ENCODE peak calls at places on chromosome 17, in four cellular contexts. A is pancreas, G is brain microvascular endothelial cell, L is HCT116. U is an unnamed sample.

GRCh38 chr17:12070561-12070960 is 49.9 kb downstream of the MAP2K4 start:
- DNase-seq in L (no peak), A (no peak), G (peak; percentile 77), U (peak; percentile 71)

GRCh38 chr17:15453246-15453645 is 14.2 kb downstream of the CDRT4 start:
- DNase-seq in A (no peak), L (no peak), G (no peak), U (no peak)

GRCh38 chr17:44820631-44821196 is 9.4 kb downstream of the GJC1 start:
- DNase-seq in A (no peak), L (peak; percentile 98), G (peak; percentile 85), U (peak; percentile 67)

GRCh38 chr17:12388206-12388605 is 277.5 kb upstream of the MYOCD start:
- DNase-seq in A (no peak), L (no peak), G (peak; percentile 75), U (peak; percentile 62)

GRCh38 chr17:65472602-65473001 is 88.8 kb downstream of the AXIN2 start:
- DNase-seq in L (no peak), A (no peak), G (no peak), U (peak; percentile 17)

GRCh38 chr17:10628756-10629155 is 28.4 kb downstream of the MYH3 start:
- DNase-seq in L (no peak), A (no peak), G (no peak), U (no peak)

GRCh38 chr17:60157487-60158040 is 7.8 kb downstream of the CA4 start:
- DNase-seq in A (no peak), L (no peak), G (no peak), U (no peak)

GRCh38 chr17:62178579-62178978 is 113.5 kb upstream of the MED13 start:
- DNase-seq in L (no peak), G (peak; percentile 3), A (no peak), U (no peak)

GRCh38 chr17:34654871-34655270 is 75.5 kb downstream of the TMEM132E start:
- DNase-seq in A (no peak), G (no peak), L (no peak), U (no peak)

GRCh38 chr17:11028349-11028748 is 190.5 kb upstream of the PIRT start:
- DNase-seq in L (no peak), A (no peak), G (no peak), U (no peak)

GRCh38 chr17:7523033-7523432 is 25.8 kb upstream of the TNFSF12 start:
- DNase-seq in A (no peak), G (no peak), L (peak; percentile 8), U (no peak)

GRCh38 chr17:31858647-31859486 is at the start of gene COPRS:
- DNase-seq in G (peak; percentile 74), L (peak; percentile 54), A (peak; percentile 89), U (no peak)

GRCh38 chr17:29613371-29613837 is 9.3 kb downstream of the CORO6 start:
- DNase-seq in L (no peak), A (peak; percentile 90), G (peak; percentile 91), U (no peak)

GRCh38 chr17:16287563-16288027 is 65.7 kb downstream of the CENPV start:
- DNase-seq in A (no peak), G (peak; percentile 79), L (no peak), U (peak; percentile 77)

GRCh38 chr17:45436161-45436560 is 3.5 kb upstream of the ARHGAP27 start:
- DNase-seq in A (no peak), L (no peak), G (no peak), U (no peak)

GRCh38 chr17:45313419-45313771 is 3.4 kb downstream of the MAP3K14 start:
- DNase-seq in A (no peak), G (no peak), L (no peak), U (no peak)

GRCh38 chr17:38572665-38573365 is 32.9 kb downstream of the SRCIN1 start:
- DNase-seq in G (no peak), A (peak; percentile 30), L (no peak), U (no peak)

GRCh38 chr17:77445030-77445907 is 304.5 kb downstream of the SEC14L1 start:
- DNase-seq in A (no peak), L (no peak), G (no peak), U (no peak)
- H3K4me3 ChIP-seq in A (no peak overlapping the region), L (no peak overlapping the region), G (no peak overlapping the region), U (no peak overlapping the region)

DNA sequence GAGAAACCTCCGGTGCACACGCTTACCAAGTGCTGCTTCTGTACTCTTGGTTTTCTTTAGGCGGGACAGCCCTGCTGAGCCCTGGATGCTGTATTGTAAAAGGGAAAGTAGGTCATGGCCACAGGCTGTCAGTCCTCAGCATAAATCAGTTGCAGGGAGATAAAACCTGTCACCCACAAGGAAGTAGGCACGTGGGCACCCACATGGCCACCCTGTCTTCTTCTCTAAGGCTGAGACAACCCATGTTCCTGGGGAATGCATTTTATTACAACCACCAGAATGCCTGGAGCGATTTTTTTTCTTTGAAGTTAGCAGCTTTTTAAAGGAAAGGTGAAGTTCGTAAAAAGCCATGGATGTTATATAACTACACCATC is 59.3 kb downstream of the ASIC2 start:
- DNase-seq in A (peak; percentile 13), L (no peak), G (no peak), U (no peak)
- TF ChIP-seq CTCF in A (no peak), L (no peak), G (no peak), U (no peak)

DNA sequence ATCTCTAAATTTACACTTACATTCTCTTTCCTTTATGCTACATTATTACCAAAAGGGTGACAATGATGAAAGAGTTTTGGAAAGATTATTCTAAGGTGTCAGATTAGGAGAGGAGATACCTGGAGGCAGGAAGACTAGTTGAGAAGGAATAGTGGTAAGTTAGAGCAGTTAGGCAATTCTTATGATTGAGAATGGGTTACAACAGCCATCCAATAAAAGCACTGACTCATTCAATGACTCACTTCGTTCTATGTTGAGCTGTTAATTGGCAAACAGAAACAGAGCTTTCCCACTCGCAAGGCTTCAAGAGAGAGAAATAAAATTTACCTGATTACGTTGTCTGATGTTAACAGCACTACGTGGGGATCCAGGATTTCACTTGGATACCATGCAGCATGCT is 5.8 kb downstream of the NUP88 start:
- DNase-seq in L (peak; percentile 73), G (peak; percentile 39), A (no peak), U (peak; percentile 74)
- H3K4me3 ChIP-seq in L (no peak overlapping the region), G (no peak overlapping the region), A (no peak overlapping the region), U (no peak overlapping the region)

DNA sequence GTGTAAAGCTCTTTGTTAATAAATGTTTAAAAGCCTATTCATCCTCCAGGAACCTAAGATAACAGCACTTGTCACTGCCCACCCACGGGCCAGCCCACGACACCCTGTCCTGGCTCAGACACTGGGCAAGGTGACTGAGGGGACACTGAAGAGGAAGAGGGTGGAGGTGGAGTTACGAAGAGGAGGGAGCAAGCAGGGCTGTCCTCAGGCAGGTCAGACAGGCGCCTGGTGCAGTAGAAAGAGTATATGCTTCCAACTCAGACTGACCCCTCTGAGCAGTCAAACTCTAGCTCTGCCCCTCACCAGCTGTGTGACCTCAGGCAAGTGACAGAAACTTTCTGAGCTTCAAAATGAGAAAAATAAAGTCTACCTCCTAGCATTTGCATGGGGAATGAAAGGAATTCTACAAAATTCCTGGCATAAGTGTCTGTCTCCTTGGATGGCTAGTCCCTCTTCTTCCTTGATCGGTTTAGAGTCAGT is 22.8 kb downstream of the TEX2 start:
- DNase-seq in L (no peak), G (no peak), A (no peak), U (no peak)
- TF ChIP-seq CTCF in L (no peak), G (peak; percentile 27), A (no peak), U (no peak)

DNA sequence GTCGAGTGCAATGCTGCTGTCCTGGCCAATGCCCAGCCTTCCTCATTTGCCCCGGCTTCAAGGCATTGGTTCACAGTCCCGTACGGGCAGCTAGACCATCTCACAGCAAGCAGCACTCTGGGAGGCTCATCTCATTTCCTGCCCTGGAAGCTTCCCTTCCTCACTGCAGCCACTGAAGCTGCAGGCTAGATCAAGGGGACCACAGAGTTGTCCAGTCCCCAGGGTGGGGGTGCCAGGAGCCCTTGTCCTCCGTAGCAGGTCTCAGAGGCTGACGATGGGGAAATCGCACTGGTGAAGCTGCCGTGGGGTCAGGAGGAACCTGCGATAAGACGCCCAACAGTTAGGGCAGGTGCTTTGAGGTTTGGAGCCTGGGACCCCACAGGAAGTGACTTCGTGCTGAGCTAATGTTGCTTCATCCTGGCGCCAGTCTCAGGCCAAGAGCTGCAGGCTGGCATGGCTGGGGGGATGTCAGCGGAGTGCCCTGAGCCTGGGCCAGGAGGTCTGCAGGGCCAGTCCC is at the start of gene SPNS3:
- DNase-seq in G (no peak), A (no peak), L (no peak), U (no peak)
- H3K4me3 ChIP-seq in G (no peak within 1 kb of the TSS), A (no peak within 1 kb of the TSS), L (no peak within 1 kb of the TSS), U (no peak within 1 kb of the TSS)

DNA sequence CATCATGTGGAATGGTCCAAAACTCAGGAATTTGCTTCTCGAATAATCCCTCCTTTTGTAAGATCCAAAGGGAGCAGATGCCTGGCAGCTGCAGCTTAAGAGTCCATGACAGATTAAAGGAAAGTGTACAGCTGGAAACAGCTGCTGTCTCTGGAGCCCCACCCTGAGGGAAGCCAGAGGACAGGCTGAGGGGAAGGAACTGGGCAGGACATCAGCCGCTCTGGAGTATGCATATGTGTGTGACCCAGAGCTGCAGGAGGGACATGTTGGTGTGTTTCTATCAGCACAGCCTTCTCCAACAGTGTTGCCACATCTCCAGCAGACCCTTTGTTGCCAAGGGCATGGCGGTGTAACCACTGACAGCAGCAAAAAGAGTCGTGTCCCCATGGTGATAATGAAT is 46.2 kb downstream of the CYB561 start:
- DNase-seq in L (no peak), A (no peak), G (peak; percentile 5), U (no peak)
- TF ChIP-seq CTCF in L (no peak), A (no peak), G (no peak), U (no peak)

GRCh38 chr17:1645207-1646171 is at the start of gene SCARF1:
- DNase-seq in A (no peak), G (no peak), L (no peak), U (no peak)

GRCh38 chr17:1641065-1641403 is 4.5 kb downstream of the SCARF1 start:
- DNase-seq in A (no peak), G (no peak), L (no peak), U (no peak)

GRCh38 chr17:1643999-1644492 is 1.5 kb downstream of the SCARF1 start:
- DNase-seq in A (no peak), L (no peak), G (no peak), U (no peak)

GRCh38 chr17:1644493-1645206 is 882 bp downstream of the SCARF1 start:
- DNase-seq in A (peak; percentile 36), L (no peak), G (no peak), U (no peak)

GRCh38 chr17:1643293-1643998 is 2.1 kb downstream of the SCARF1 start:
- DNase-seq in A (peak; percentile 86), G (no peak), L (peak; percentile 62), U (no peak)
- H3K4me3 ChIP-seq in A (peak overlapping the region; percentile 28), G (peak overlapping the region; percentile 35), L (peak overlapping the region; percentile 61), U (peak overlapping the region; percentile 47)

U was measured in AG04449.